ENCODE peak calls at places on chromosomes 7 and 10, in four cellular contexts. One of them, this sample, is unnamed.

GRCh38 chr10:3879073-3879472 is 94.1 kb upstream of the KLF6 start:
- DNase-seq in activated T-cell treated with anti-CD3 and anti-CD28 coated beads for 1 hour: no peak
- DNase-seq in prostate gland: no peak
- DNase-seq in NCI-H1092 treated with DMSO at 0.1 percent for 48 hours: no peak
- DNase-seq in this sample: no peak

GRCh38 chr10:92572362-92573090 is 1.4 kb downstream of the IDE start:
- DNase-seq in activated T-cell treated with anti-CD3 and anti-CD28 coated beads for 1 hour: no peak
- DNase-seq in prostate gland: no peak
- DNase-seq in NCI-H1092 treated with DMSO at 0.1 percent for 48 hours: no peak
- DNase-seq in this sample: no peak

GRCh38 chr7:163971-164881 is 28.1 kb upstream of the FAM20C start:
- DNase-seq in activated T-cell treated with anti-CD3 and anti-CD28 coated beads for 1 hour: no peak
- DNase-seq in prostate gland: no peak
- DNase-seq in NCI-H1092 treated with DMSO at 0.1 percent for 48 hours: no peak
- DNase-seq in this sample: no peak

GRCh38 chr7:27897001-27897400 is 157.0 kb downstream of the TAX1BP1 start:
- DNase-seq in activated T-cell treated with anti-CD3 and anti-CD28 coated beads for 1 hour: no peak
- DNase-seq in prostate gland: no peak
- DNase-seq in NCI-H1092 treated with DMSO at 0.1 percent for 48 hours: no peak
- DNase-seq in this sample: no peak

GRCh38 chr7:47180268-47180826 is 401.6 kb downstream of the TNS3 start:
- DNase-seq in activated T-cell treated with anti-CD3 and anti-CD28 coated beads for 1 hour: no peak
- DNase-seq in prostate gland: peak
- DNase-seq in NCI-H1092 treated with DMSO at 0.1 percent for 48 hours: peak
- DNase-seq in this sample: no peak

GRCh38 chr10:110897184-110897583 is 21.8 kb downstream of the BBIP1 start:
- DNase-seq in activated T-cell treated with anti-CD3 and anti-CD28 coated beads for 1 hour: no peak
- DNase-seq in prostate gland: no peak
- DNase-seq in NCI-H1092 treated with DMSO at 0.1 percent for 48 hours: no peak
- DNase-seq in this sample: no peak

GRCh38 chr10:100006241-100006886 is 3.4 kb downstream of the DNMBP start:
- DNase-seq in activated T-cell treated with anti-CD3 and anti-CD28 coated beads for 1 hour: no peak
- DNase-seq in prostate gland: no peak
- DNase-seq in NCI-H1092 treated with DMSO at 0.1 percent for 48 hours: no peak
- DNase-seq in this sample: no peak

GRCh38 chr10:7193369-7193768 is 217.5 kb downstream of the SFMBT2 start:
- DNase-seq in activated T-cell treated with anti-CD3 and anti-CD28 coated beads for 1 hour: peak
- DNase-seq in prostate gland: no peak
- DNase-seq in NCI-H1092 treated with DMSO at 0.1 percent for 48 hours: no peak
- DNase-seq in this sample: no peak

GRCh38 chr10:59905735-59906416 is 480 bp downstream of the CCDC6 start:
- DNase-seq in activated T-cell treated with anti-CD3 and anti-CD28 coated beads for 1 hour: peak
- DNase-seq in prostate gland: no peak
- DNase-seq in NCI-H1092 treated with DMSO at 0.1 percent for 48 hours: no peak
- DNase-seq in this sample: no peak

GRCh38 chr10:126043389-126043788 is 147.0 kb downstream of the FANK1 start:
- DNase-seq in activated T-cell treated with anti-CD3 and anti-CD28 coated beads for 1 hour: no peak
- DNase-seq in prostate gland: no peak
- DNase-seq in NCI-H1092 treated with DMSO at 0.1 percent for 48 hours: no peak
- DNase-seq in this sample: no peak

GRCh38 chr7:30717181-30717580 is 34.8 kb upstream of the INMT start:
- DNase-seq in activated T-cell treated with anti-CD3 and anti-CD28 coated beads for 1 hour: no peak
- DNase-seq in prostate gland: no peak
- DNase-seq in NCI-H1092 treated with DMSO at 0.1 percent for 48 hours: no peak
- DNase-seq in this sample: no peak

GRCh38 chr7:96670338-96671289 is 39.0 kb downstream of the SEM1 start:
- DNase-seq in activated T-cell treated with anti-CD3 and anti-CD28 coated beads for 1 hour: no peak
- DNase-seq in prostate gland: no peak
- DNase-seq in NCI-H1092 treated with DMSO at 0.1 percent for 48 hours: peak
- DNase-seq in this sample: no peak

GRCh38 chr7:2932761-2933251 is 88.7 kb upstream of the GNA12 start:
- DNase-seq in activated T-cell treated with anti-CD3 and anti-CD28 coated beads for 1 hour: no peak
- DNase-seq in prostate gland: no peak
- DNase-seq in NCI-H1092 treated with DMSO at 0.1 percent for 48 hours: no peak
- DNase-seq in this sample: no peak

GRCh38 chr7:26013551-26014083 is 138.4 kb upstream of the NFE2L3 start:
- DNase-seq in activated T-cell treated with anti-CD3 and anti-CD28 coated beads for 1 hour: no peak
- DNase-seq in prostate gland: no peak
- DNase-seq in NCI-H1092 treated with DMSO at 0.1 percent for 48 hours: peak
- DNase-seq in this sample: no peak

GRCh38 chr7:30171753-30172447 is 37.1 kb downstream of the MTURN start:
- DNase-seq in activated T-cell treated with anti-CD3 and anti-CD28 coated beads for 1 hour: no peak
- DNase-seq in prostate gland: no peak
- DNase-seq in NCI-H1092 treated with DMSO at 0.1 percent for 48 hours: no peak
- DNase-seq in this sample: no peak

GRCh38 chr10:2800178-2800577 is 267.2 kb upstream of the PFKP start:
- DNase-seq in activated T-cell treated with anti-CD3 and anti-CD28 coated beads for 1 hour: no peak
- DNase-seq in prostate gland: no peak
- DNase-seq in NCI-H1092 treated with DMSO at 0.1 percent for 48 hours: no peak
- DNase-seq in this sample: no peak

GRCh38 chr10:119139464-119140067 is 25.9 kb downstream of the SFXN4 start:
- DNase-seq in activated T-cell treated with anti-CD3 and anti-CD28 coated beads for 1 hour: peak
- DNase-seq in prostate gland: peak
- DNase-seq in NCI-H1092 treated with DMSO at 0.1 percent for 48 hours: no peak
- DNase-seq in this sample: no peak

GRCh38 chr7:137661634-137662033 is 185.1 kb downstream of the DGKI start:
- DNase-seq in activated T-cell treated with anti-CD3 and anti-CD28 coated beads for 1 hour: no peak
- DNase-seq in prostate gland: no peak
- DNase-seq in NCI-H1092 treated with DMSO at 0.1 percent for 48 hours: no peak
- DNase-seq in this sample: no peak

GRCh38 chr10:78531088-78531487 is 497.4 kb downstream of the RPS24 start:
- DNase-seq in activated T-cell treated with anti-CD3 and anti-CD28 coated beads for 1 hour: no peak
- DNase-seq in prostate gland: peak
- DNase-seq in NCI-H1092 treated with DMSO at 0.1 percent for 48 hours: no peak
- DNase-seq in this sample: no peak

GRCh38 chr10:101014966-101015581 is 15.5 kb downstream of the LZTS2 start:
- DNase-seq in activated T-cell treated with anti-CD3 and anti-CD28 coated beads for 1 hour: no peak
- DNase-seq in prostate gland: no peak
- DNase-seq in NCI-H1092 treated with DMSO at 0.1 percent for 48 hours: no peak
- DNase-seq in this sample: no peak

GRCh38 chr7:3695602-3696001 is 394.6 kb downstream of the SDK1 start:
- DNase-seq in activated T-cell treated with anti-CD3 and anti-CD28 coated beads for 1 hour: no peak
- DNase-seq in prostate gland: no peak
- DNase-seq in NCI-H1092 treated with DMSO at 0.1 percent for 48 hours: no peak
- DNase-seq in this sample: no peak

GRCh38 chr10:102665904-102666509 is 21.7 kb downstream of the TRIM8 start:
- DNase-seq in activated T-cell treated with anti-CD3 and anti-CD28 coated beads for 1 hour: no peak
- DNase-seq in prostate gland: no peak
- DNase-seq in NCI-H1092 treated with DMSO at 0.1 percent for 48 hours: no peak
- DNase-seq in this sample: no peak

GRCh38 chr10:104101902-104102301 is 16.2 kb upstream of the COL17A1 start:
- DNase-seq in activated T-cell treated with anti-CD3 and anti-CD28 coated beads for 1 hour: no peak
- DNase-seq in prostate gland: no peak
- DNase-seq in NCI-H1092 treated with DMSO at 0.1 percent for 48 hours: no peak
- DNase-seq in this sample: no peak

GRCh38 chr10:132144086-132144485 is 42.7 kb upstream of the DPYSL4 start:
- DNase-seq in activated T-cell treated with anti-CD3 and anti-CD28 coated beads for 1 hour: no peak
- DNase-seq in prostate gland: no peak
- DNase-seq in NCI-H1092 treated with DMSO at 0.1 percent for 48 hours: no peak
- DNase-seq in this sample: no peak

GRCh38 chr10:78742730-78743615 is 325.8 kb upstream of the ZMIZ1 start:
- DNase-seq in activated T-cell treated with anti-CD3 and anti-CD28 coated beads for 1 hour: no peak
- DNase-seq in prostate gland: peak
- DNase-seq in NCI-H1092 treated with DMSO at 0.1 percent for 48 hours: no peak
- DNase-seq in this sample: no peak

This sample was measured in NK-92 treated with Interleukin-12 subunit alpha and Interleukin-12 subunit beta, amount 100 ng/mL, for 24 hours.